ENCODE peak calls at places on chromosomes 16 and 17, in five cellular contexts. O is uterus, M is AG04450, F is tibial artery, C is thoracic aorta. N is an unnamed sample.

GRCh38 chr16:14562691-14563491 is 67.2 kb downstream of the PARN start:
- DNase-seq in O (no peak), M (no peak), F (peak; percentile 26), C (no peak), N (no peak)

GRCh38 chr17:38568274-38568673 is 37.5 kb downstream of the SRCIN1 start:
- DNase-seq in O (no peak), M (no peak), F (no peak), C (no peak), N (no peak)

GRCh38 chr16:12539185-12539929 is 264.3 kb downstream of the CPPED1 start:
- DNase-seq in O (no peak), M (no peak), F (no peak), C (no peak), N (peak; percentile 14)

GRCh38 chr17:27539152-27539551 is 82.9 kb downstream of the KSR1 start:
- DNase-seq in O (no peak), M (no peak), F (no peak), C (no peak), N (no peak)

GRCh38 chr17:28865946-28866752 is 11.3 kb downstream of the ERAL1 start:
- DNase-seq in O (no peak), M (no peak), F (no peak), C (no peak), N (no peak)

GRCh38 chr17:45391918-45392317 is 40.8 kb downstream of the ARHGAP27 start:
- DNase-seq in O (no peak), M (no peak), F (no peak), C (no peak), N (no peak)

GRCh38 chr17:74916851-74917199 is 6.2 kb downstream of the USH1G start:
- DNase-seq in O (no peak), M (no peak), F (no peak), C (no peak), N (no peak)

GRCh38 chr17:68440526-68440925 is 16.8 kb downstream of the WIPI1 start:
- DNase-seq in O (no peak), M (no peak), F (no peak), C (no peak), N (no peak)

GRCh38 chr16:30947533-30948086 is 1.3 kb upstream of the ORAI3 start:
- DNase-seq in O (no peak), M (no peak), F (no peak), C (no peak), N (no peak)

GRCh38 chr16:63057342-63057741 is 1021.1 kb upstream of the CDH8 start:
- DNase-seq in O (no peak), M (no peak), F (no peak), C (no peak), N (no peak)

GRCh38 chr16:86619263-86619935 is 41.0 kb downstream of the FOXL1 start:
- DNase-seq in O (no peak), M (no peak), F (peak; percentile 54), C (no peak), N (no peak)

GRCh38 chr16:22402191-22402590 is 27.8 kb upstream of the CDR2 start:
- DNase-seq in O (no peak), M (no peak), F (no peak), C (no peak), N (peak; percentile 25)

GRCh38 chr17:40678902-40679522 is 14.0 kb upstream of the KRT222 start:
- DNase-seq in O (no peak), M (no peak), F (no peak), C (no peak), N (no peak)

GRCh38 chr17:32871736-32872135 is 5.2 kb downstream of the MYO1D start:
- DNase-seq in O (no peak), M (no peak), F (peak; percentile 26), C (no peak), N (no peak)

GRCh38 chr17:60720763-60721531 is 43.3 kb downstream of the BCAS3 start:
- DNase-seq in O (no peak), M (peak; percentile 55), F (no peak), C (no peak), N (peak; percentile 83)

GRCh38 chr16:8867483-8868271 is 1.1 kb downstream of the CARHSP1 start:
- DNase-seq in O (no peak), M (no peak), F (peak; percentile 58), C (no peak), N (no peak)

GRCh38 chr16:70410736-70411135 is 28.2 kb downstream of the ST3GAL2 start:
- DNase-seq in O (no peak), M (no peak), F (no peak), C (no peak), N (no peak)

GRCh38 chr16:17334096-17334495 is 136.7 kb downstream of the XYLT1 start:
- DNase-seq in O (no peak), M (peak; percentile 67), F (no peak), C (peak; percentile 32), N (no peak)

GRCh38 chr17:34249497-34249877 is 5.6 kb upstream of the CCL2 start:
- DNase-seq in O (no peak), M (no peak), F (no peak), C (no peak), N (no peak)

GRCh38 chr17:67544364-67544763 is 167.3 kb downstream of the PITPNC1 start:
- DNase-seq in O (no peak), M (no peak), F (no peak), C (no peak), N (no peak)

GRCh38 chr16:24778676-24779075 is 49.2 kb downstream of the TNRC6A start:
- DNase-seq in O (no peak), M (no peak), F (no peak), C (no peak), N (no peak)

GRCh38 chr17:3865166-3865565 is 19.1 kb upstream of the NCBP3 start:
- DNase-seq in O (no peak), M (no peak), F (no peak), C (no peak), N (no peak)

GRCh38 chr17:55274371-55275255 is 9.9 kb downstream of the HLF start:
- DNase-seq in O (no peak), M (no peak), F (no peak), C (no peak), N (no peak)

GRCh38 chr17:57685499-57686132 is 59.5 kb downstream of the CCDC182 start:
- DNase-seq in O (no peak), M (no peak), F (no peak), C (no peak), N (peak; percentile 58)

GRCh38 chr16:26697826-26698225 is 368.9 kb upstream of the C16orf82 start:
- DNase-seq in O (no peak), M (no peak), F (no peak), C (no peak), N (no peak)

GRCh38 chr17:27362909-27363308 is 69.0 kb downstream of the WSB1 start:
- DNase-seq in O (no peak), M (no peak), F (no peak), C (no peak), N (no peak)

GRCh38 chr17:42518046-42518754 is 17.8 kb upstream of the NAGLU start:
- DNase-seq in O (peak; percentile 91), M (peak; percentile 94), F (peak; percentile 95), C (peak; percentile 80), N (peak; percentile 89)

GRCh38 chr17:37047631-37048104 is 98.9 kb downstream of the AATF start:
- DNase-seq in O (peak; percentile 76), M (peak; percentile 57), F (peak; percentile 58), C (peak; percentile 15), N (peak; percentile 84)

GRCh38 chr16:81443688-81444447 is 740 bp upstream of the CMIP start:
- DNase-seq in O (peak; percentile 52), M (no peak), F (no peak), C (no peak), N (no peak)

GRCh38 chr16:31477220-31478216 is 5.4 kb upstream of the SLC5A2 start:
- DNase-seq in O (no peak), M (no peak), F (no peak), C (no peak), N (no peak)

GRCh38 chr16:68388124-68388523 is 60.2 kb downstream of the SMPD3 start:
- DNase-seq in O (no peak), M (no peak), F (no peak), C (no peak), N (no peak)

GRCh38 chr17:80859004-80859941 is 132.4 kb upstream of the CHMP6 start:
- DNase-seq in O (peak; percentile 83), M (peak; percentile 85), F (peak; percentile 54), C (peak; percentile 28), N (peak; percentile 87)

GRCh38 chr17:60704170-60704569 is 26.5 kb downstream of the BCAS3 start:
- DNase-seq in O (no peak), M (no peak), F (no peak), C (no peak), N (no peak)

GRCh38 chr17:77476498-77476897 is 335.7 kb downstream of the SEC14L1 start:
- DNase-seq in O (no peak), M (no peak), F (no peak), C (no peak), N (no peak)
- H3K27ac ChIP-seq in O (peak overlapping the region; percentile 93), M (peak overlapping the region; percentile 81), F (peak overlapping the region; percentile 66), C (peak overlapping the region; percentile 69), N (peak overlapping the region; percentile 75)

DNA sequence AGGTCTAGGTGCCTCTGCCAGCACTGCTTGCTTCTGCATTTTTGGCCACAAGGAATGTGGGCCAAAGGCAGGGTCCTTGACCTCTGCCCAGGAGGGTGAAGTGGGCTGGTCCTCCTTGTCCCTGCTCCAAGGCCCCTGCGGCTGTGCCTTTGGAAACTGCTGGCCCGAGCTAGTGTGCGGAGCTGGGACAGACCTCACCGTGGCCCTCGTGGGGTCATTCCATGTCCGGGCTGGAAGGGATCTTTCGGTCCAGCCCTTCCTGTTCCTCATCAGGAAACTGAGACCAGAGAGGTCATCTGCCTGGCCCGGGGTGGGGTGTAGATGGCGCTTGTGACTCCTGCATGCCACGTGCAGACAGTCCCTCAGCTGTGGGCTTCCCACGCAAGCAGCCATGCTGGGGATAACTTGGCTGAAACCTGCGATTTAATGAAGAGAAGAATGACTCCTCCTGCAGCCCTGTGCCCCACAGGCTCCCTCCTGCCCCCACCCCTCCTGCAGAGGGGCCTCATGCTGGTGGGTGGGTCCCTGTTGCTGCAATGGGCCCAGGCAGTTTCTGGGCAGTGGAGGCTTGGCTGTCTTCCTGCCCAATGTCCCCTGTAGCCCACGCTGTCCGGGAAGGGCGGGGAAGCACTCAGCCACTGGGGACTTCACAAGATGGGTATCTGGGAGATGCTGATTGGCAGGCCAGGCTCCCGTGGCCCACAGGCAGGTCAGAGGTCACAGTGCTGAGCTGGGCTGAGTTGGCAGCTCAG is 245.2 kb downstream of the SEC14L1 start:
- DNase-seq in O (no peak), M (no peak), F (no peak), C (no peak), N (no peak)
- H3K27ac ChIP-seq in O (peak overlapping the region; percentile 97), M (peak overlapping the region; percentile 47), F (peak overlapping the region; percentile 59), C (peak overlapping the region; percentile 28), N (no peak overlapping the region)

GRCh38 chr17:43900183-43900857 is 7.0 kb downstream of the MPP2 start:
- DNase-seq in O (peak; percentile 84), M (peak; percentile 29), F (peak; percentile 69), C (no peak), N (peak; percentile 90)
- H3K27ac ChIP-seq in O (no peak overlapping the region), M (no peak overlapping the region), F (no peak overlapping the region), C (no peak overlapping the region), N (no peak overlapping the region)

GRCh38 chr17:65558311-65558682 is 3.2 kb downstream of the AXIN2 start:
- DNase-seq in O (no peak), M (no peak), F (no peak), C (no peak), N (no peak)

GRCh38 chr17:65560628-65561371 is 648 bp downstream of the AXIN2 start:
- DNase-seq in O (peak; percentile 86), M (peak; percentile 54), F (peak; percentile 87), C (peak; percentile 58), N (peak; percentile 88)

GRCh38 chr17:65559802-65560627 is 1.4 kb downstream of the AXIN2 start:
- DNase-seq in O (peak; percentile 64), M (no peak), F (peak; percentile 31), C (no peak), N (no peak)

GRCh38 chr17:65558683-65559311 is 2.7 kb downstream of the AXIN2 start:
- DNase-seq in O (no peak), M (no peak), F (no peak), C (no peak), N (no peak)

GRCh38 chr17:65559483-65559801 is 2.0 kb downstream of the AXIN2 start:
- DNase-seq in O (no peak), M (no peak), F (no peak), C (no peak), N (no peak)
- H3K27ac ChIP-seq in O (no peak overlapping the region), M (no peak overlapping the region), F (peak overlapping the region; percentile 91), C (peak overlapping the region; percentile 95), N (no peak overlapping the region)

N was measured in PC-3.